ENCODE peak calls at places on chromosomes 12 and 14, in ten cellular contexts. R is HFF-Myc, S is cardiac fibroblast, I is IMR-90, L is type B pancreatic cell, A is brain microvascular endothelial cell, W is lower leg skin, Q is astrocyte, B is tibial nerve, E is bronchial epithelial cell. T is an unnamed sample.

GRCh38 chr14:63563370-63564026 is 20.3 kb upstream of the PPP2R5E start:
- DNase-seq in R (no peak), S (peak; percentile 68), I (peak; percentile 30), L (no peak), A (peak; percentile 73), W (peak; percentile 31), Q (peak; percentile 49), B (no peak), E (peak; percentile 67), T (no peak)

GRCh38 chr14:102086346-102086971 is 385 bp downstream of the HSP90AA1 start:
- DNase-seq in R (no peak), S (peak; percentile 64), I (peak; percentile 68), L (no peak), A (peak; percentile 22), W (peak; percentile 87), Q (peak; percentile 52), B (no peak), E (peak; percentile 38), T (no peak)

GRCh38 chr12:117098361-117099217 is 627 bp downstream of the TESC start:
- DNase-seq in R (no peak), S (no peak), I (no peak), L (no peak), A (no peak), W (no peak), Q (no peak), B (no peak), E (no peak), T (peak; percentile 20)

GRCh38 chr12:537772-538171 is 78.0 kb downstream of the B4GALNT3 start:
- DNase-seq in R (no peak), S (no peak), I (no peak), L (no peak), A (no peak), W (no peak), Q (no peak), B (no peak), E (peak; percentile 92), T (no peak)

GRCh38 chr12:613996-614726 is 49.1 kb downstream of the NINJ2 start:
- DNase-seq in R (no peak), S (peak; percentile 22), I (no peak), L (no peak), A (no peak), W (no peak), Q (no peak), B (no peak), E (no peak), T (no peak)

GRCh38 chr14:44149597-44149996 is 357.5 kb downstream of the FSCB start:
- DNase-seq in R (no peak), S (peak; percentile 22), I (no peak), L (peak; percentile 64), A (no peak), W (no peak), Q (no peak), B (no peak), E (peak; percentile 17), T (peak; percentile 61)

GRCh38 chr12:122203968-122204828 is 689 bp downstream of the B3GNT4 start:
- DNase-seq in R (no peak), S (no peak), I (no peak), L (no peak), A (no peak), W (peak; percentile 82), Q (no peak), B (no peak), E (no peak), T (peak; percentile 53)

GRCh38 chr14:97290065-97290464 is 492.9 kb downstream of the VRK1 start:
- DNase-seq in R (no peak), S (no peak), I (no peak), L (no peak), A (no peak), W (no peak), Q (no peak), B (no peak), E (no peak), T (no peak)

GRCh38 chr12:41701943-41702601 is 442.6 kb downstream of the GXYLT1 start:
- DNase-seq in R (no peak), S (no peak), I (no peak), L (no peak), A (no peak), W (no peak), Q (no peak), B (no peak), E (peak; percentile 32), T (no peak)

GRCh38 chr12:51847830-51848727 is at the start of gene FIGNL2:
- DNase-seq in R (no peak), S (no peak), I (peak; percentile 12), L (no peak), A (no peak), W (no peak), Q (no peak), B (peak; percentile 33), E (no peak), T (peak; percentile 75)

GRCh38 chr14:100767003-100767787 is 40.5 kb downstream of the DLK1 start:
- DNase-seq in R (no peak), S (no peak), I (no peak), L (no peak), A (no peak), W (peak; percentile 74), Q (no peak), B (no peak), E (no peak), T (no peak)

DNA sequence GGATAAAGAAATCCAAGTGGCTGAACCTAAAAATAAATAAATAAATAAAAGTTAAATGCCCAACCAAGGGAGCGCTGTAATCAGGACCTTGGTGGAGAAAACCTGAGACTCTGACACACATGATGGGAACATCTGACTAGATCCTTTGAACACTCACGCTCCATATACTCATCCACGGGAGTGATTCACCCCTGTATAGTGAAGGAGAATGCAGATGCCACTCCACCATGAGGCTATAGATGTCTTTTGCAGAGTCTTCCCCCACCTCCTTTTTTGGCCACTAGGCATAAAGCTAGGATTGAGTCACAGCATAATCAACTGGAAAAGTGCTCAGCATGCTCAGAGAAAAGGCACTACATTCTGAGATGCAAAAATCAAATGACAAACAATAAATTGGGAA is 19.0 kb downstream of the ADAM20 start:
- DNase-seq in R (no peak), S (peak; percentile 5), I (peak; percentile 28), L (no peak), A (no peak), W (no peak), Q (no peak), B (no peak), E (peak; percentile 26), T (no peak)
- TF ChIP-seq CTCF in R (no peak), S (no peak), I (no peak), L (no peak), A (no peak), W (no peak), Q (no peak), B (no peak), E (no peak), T (no peak)

DNA sequence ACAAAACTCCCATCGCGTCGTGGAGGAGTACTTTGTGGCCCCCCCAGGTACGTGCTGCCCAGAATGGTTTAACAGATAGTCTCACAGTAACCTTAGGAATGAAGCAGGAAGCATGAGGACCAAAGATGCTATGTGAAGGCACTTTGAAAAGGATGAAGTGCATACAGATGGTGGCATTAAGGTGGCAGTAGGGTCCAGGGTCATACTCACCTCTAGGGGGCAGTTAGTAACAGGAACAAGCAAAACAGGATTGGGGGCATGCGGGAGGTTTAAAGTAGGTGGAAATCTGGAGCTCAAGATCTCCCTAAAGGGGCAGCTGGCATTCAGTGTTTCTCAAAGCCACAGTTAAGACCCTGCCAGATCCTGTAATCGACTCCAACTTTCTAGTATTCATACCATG is 10.9 kb downstream of the GATC start:
- DNase-seq in R (no peak), S (peak; percentile 17), I (no peak), L (no peak), A (no peak), W (no peak), Q (no peak), B (no peak), E (no peak), T (no peak)
- TF ChIP-seq CTCF in R (peak; percentile 54), S (peak; percentile 47), I (peak; percentile 15), L (peak; percentile 57), A (peak; percentile 49), W (no peak), Q (peak; percentile 27), B (no peak), E (peak; percentile 38), T (no peak)

GRCh38 chr12:42962384-42962783 is 372.8 kb upstream of the PRICKLE1 start:
- DNase-seq in R (no peak), S (no peak), I (no peak), L (no peak), A (no peak), W (no peak), Q (no peak), B (no peak), E (no peak), T (no peak)

GRCh38 chr12:42967850-42968249 is 378.3 kb upstream of the PRICKLE1 start:
- DNase-seq in R (no peak), S (no peak), I (peak; percentile 9), L (no peak), A (no peak), W (no peak), Q (no peak), B (no peak), E (no peak), T (no peak)

GRCh38 chr12:42960087-42960527 is 370.6 kb upstream of the PRICKLE1 start:
- DNase-seq in R (no peak), S (peak; percentile 44), I (peak; percentile 2), L (no peak), A (no peak), W (no peak), Q (peak; percentile 69), B (no peak), E (peak; percentile 91), T (no peak)

GRCh38 chr12:42961395-42961794 is 371.8 kb upstream of the PRICKLE1 start:
- DNase-seq in R (no peak), S (peak; percentile 91), I (peak; percentile 64), L (no peak), A (peak; percentile 64), W (no peak), Q (peak; percentile 99), B (no peak), E (peak; percentile 98), T (no peak)

DNA sequence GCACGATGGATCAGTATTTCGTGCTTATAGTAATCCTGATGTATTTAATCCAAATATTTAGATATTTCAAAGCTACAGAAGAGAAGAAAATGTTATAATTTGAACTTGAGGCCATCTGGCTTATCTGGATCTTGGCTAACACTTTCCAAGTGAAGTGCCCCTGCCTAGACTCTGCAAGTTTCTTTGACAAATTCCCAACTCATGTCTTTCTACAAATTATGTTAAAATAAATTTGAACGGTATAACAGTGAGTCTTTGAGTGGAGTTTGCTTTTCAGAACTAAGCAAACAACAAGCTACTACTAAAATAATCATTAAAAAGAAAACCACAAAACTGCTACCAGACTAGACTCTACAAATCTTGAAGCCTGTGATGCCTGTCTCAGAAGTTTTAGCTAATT is 374.4 kb upstream of the PRICKLE1 start:
- DNase-seq in R (no peak), S (no peak), I (no peak), L (no peak), A (no peak), W (no peak), Q (no peak), B (no peak), E (no peak), T (no peak)
- TF ChIP-seq CTCF in R (no peak), S (no peak), I (no peak), L (no peak), A (no peak), W (no peak), Q (no peak), B (no peak), E (no peak), T (no peak)

DNA sequence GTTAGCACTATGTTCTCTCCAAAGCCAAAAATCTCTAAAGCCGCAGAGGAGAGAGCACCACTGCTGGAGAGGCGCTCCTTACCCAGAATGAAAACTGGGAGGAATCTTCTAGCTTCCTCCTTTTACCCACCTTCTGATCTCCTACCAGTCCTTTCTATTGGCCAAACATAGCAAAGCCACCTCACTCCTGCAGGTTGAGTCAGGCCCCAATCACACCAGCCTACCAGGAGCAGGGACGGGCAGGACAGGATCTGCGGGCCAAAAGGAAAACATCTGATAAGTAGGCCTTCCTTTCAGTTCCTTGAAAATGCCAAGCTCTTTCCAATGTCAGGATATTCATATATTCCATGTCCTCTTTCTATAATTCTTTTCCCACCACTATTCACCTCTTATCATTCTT is 197.7 kb upstream of the CNOT2 start:
- DNase-seq in R (no peak), S (no peak), I (no peak), L (no peak), A (no peak), W (no peak), Q (no peak), B (no peak), E (peak; percentile 50), T (no peak)
- TF ChIP-seq CTCF in R (no peak), S (no peak), I (no peak), L (no peak), A (no peak), W (no peak), Q (no peak), B (no peak), E (no peak), T (no peak)

T was measured in nephron progenitor cell.